ENCODE peak calls at places on chromosomes 7 and 10, in eight cellular contexts. One of them, this sample, is unnamed.

GRCh38 chr7:47418910-47419309 is 163.0 kb downstream of the TNS3 start:
- DNase-seq in body of pancreas: peak
- DNase-seq in ovary: no peak
- DNase-seq in heart left ventricle: no peak
- DNase-seq in HCT116: no peak
- DNase-seq in suprapubic skin: peak
- DNase-seq in tibial nerve: no peak
- DNase-seq in testis: no peak
- DNase-seq in this sample: no peak

GRCh38 chr10:118669020-118669766 is 73.7 kb upstream of the PRLHR start:
- DNase-seq in body of pancreas: peak
- DNase-seq in ovary: no peak
- DNase-seq in heart left ventricle: no peak
- DNase-seq in HCT116: no peak
- DNase-seq in suprapubic skin: peak
- DNase-seq in tibial nerve: peak
- DNase-seq in testis: peak
- DNase-seq in this sample: no peak

GRCh38 chr10:3424102-3424803 is 251.7 kb upstream of the PITRM1 start:
- DNase-seq in body of pancreas: no peak
- DNase-seq in ovary: no peak
- DNase-seq in heart left ventricle: peak
- DNase-seq in HCT116: peak
- DNase-seq in suprapubic skin: peak
- DNase-seq in tibial nerve: no peak
- DNase-seq in testis: no peak
- DNase-seq in this sample: no peak

GRCh38 chr10:93541402-93542357 is 24.8 kb upstream of the FFAR4 start:
- DNase-seq in body of pancreas: peak
- DNase-seq in ovary: no peak
- DNase-seq in heart left ventricle: peak
- DNase-seq in HCT116: peak
- DNase-seq in suprapubic skin: no peak
- DNase-seq in tibial nerve: peak
- DNase-seq in testis: peak
- DNase-seq in this sample: peak

GRCh38 chr7:46811529-46811928 is 770.4 kb downstream of the TNS3 start:
- DNase-seq in body of pancreas: no peak
- DNase-seq in ovary: peak
- DNase-seq in heart left ventricle: peak
- DNase-seq in HCT116: no peak
- DNase-seq in suprapubic skin: no peak
- DNase-seq in tibial nerve: peak
- DNase-seq in testis: peak
- DNase-seq in this sample: no peak

GRCh38 chr10:27893320-27894014 is 105.4 kb downstream of the ODAD2 start:
- DNase-seq in body of pancreas: no peak
- DNase-seq in ovary: no peak
- DNase-seq in heart left ventricle: no peak
- DNase-seq in HCT116: peak
- DNase-seq in suprapubic skin: no peak
- DNase-seq in tibial nerve: no peak
- DNase-seq in testis: no peak
- DNase-seq in this sample: no peak

GRCh38 chr7:127287133-127287532 is 34.4 kb upstream of the GRM8 start:
- DNase-seq in body of pancreas: no peak
- DNase-seq in ovary: no peak
- DNase-seq in heart left ventricle: no peak
- DNase-seq in HCT116: no peak
- DNase-seq in suprapubic skin: no peak
- DNase-seq in tibial nerve: no peak
- DNase-seq in testis: no peak
- DNase-seq in this sample: no peak

GRCh38 chr7:13920053-13920697 is 69.3 kb downstream of the ETV1 start:
- DNase-seq in body of pancreas: no peak
- DNase-seq in ovary: no peak
- DNase-seq in heart left ventricle: no peak
- DNase-seq in HCT116: peak
- DNase-seq in suprapubic skin: no peak
- DNase-seq in tibial nerve: peak
- DNase-seq in testis: no peak
- DNase-seq in this sample: no peak

GRCh38 chr10:115432188-115432819 is 339.1 kb downstream of the ATRNL1 start:
- DNase-seq in body of pancreas: no peak
- DNase-seq in ovary: no peak
- DNase-seq in heart left ventricle: no peak
- DNase-seq in HCT116: peak
- DNase-seq in suprapubic skin: no peak
- DNase-seq in tibial nerve: no peak
- DNase-seq in testis: no peak
- DNase-seq in this sample: no peak

GRCh38 chr10:108735380-108735779 is 1187.9 kb downstream of the XPNPEP1 start:
- DNase-seq in body of pancreas: no peak
- DNase-seq in ovary: no peak
- DNase-seq in heart left ventricle: no peak
- DNase-seq in HCT116: no peak
- DNase-seq in suprapubic skin: no peak
- DNase-seq in tibial nerve: no peak
- DNase-seq in testis: no peak
- DNase-seq in this sample: no peak

GRCh38 chr10:87705339-87705738 is 45.7 kb downstream of the PAPSS2 start:
- DNase-seq in body of pancreas: no peak
- DNase-seq in ovary: no peak
- DNase-seq in heart left ventricle: no peak
- DNase-seq in HCT116: no peak
- DNase-seq in suprapubic skin: no peak
- DNase-seq in tibial nerve: no peak
- DNase-seq in testis: no peak
- DNase-seq in this sample: no peak

GRCh38 chr7:117590191-117590590 is 110.4 kb downstream of the CFTR start:
- DNase-seq in body of pancreas: no peak
- DNase-seq in ovary: no peak
- DNase-seq in heart left ventricle: no peak
- DNase-seq in HCT116: no peak
- DNase-seq in suprapubic skin: no peak
- DNase-seq in tibial nerve: no peak
- DNase-seq in testis: no peak
- DNase-seq in this sample: no peak

GRCh38 chr7:117587931-117588330 is 108.1 kb downstream of the CFTR start:
- DNase-seq in body of pancreas: no peak
- DNase-seq in ovary: no peak
- DNase-seq in heart left ventricle: no peak
- DNase-seq in HCT116: no peak
- DNase-seq in suprapubic skin: no peak
- DNase-seq in tibial nerve: no peak
- DNase-seq in testis: no peak
- DNase-seq in this sample: no peak

GRCh38 chr7:117592011-117592635 is 112.3 kb downstream of the CFTR start:
- DNase-seq in body of pancreas: no peak
- DNase-seq in ovary: no peak
- DNase-seq in heart left ventricle: no peak
- DNase-seq in HCT116: no peak
- DNase-seq in suprapubic skin: no peak
- DNase-seq in tibial nerve: no peak
- DNase-seq in testis: no peak
- DNase-seq in this sample: no peak

DNA sequence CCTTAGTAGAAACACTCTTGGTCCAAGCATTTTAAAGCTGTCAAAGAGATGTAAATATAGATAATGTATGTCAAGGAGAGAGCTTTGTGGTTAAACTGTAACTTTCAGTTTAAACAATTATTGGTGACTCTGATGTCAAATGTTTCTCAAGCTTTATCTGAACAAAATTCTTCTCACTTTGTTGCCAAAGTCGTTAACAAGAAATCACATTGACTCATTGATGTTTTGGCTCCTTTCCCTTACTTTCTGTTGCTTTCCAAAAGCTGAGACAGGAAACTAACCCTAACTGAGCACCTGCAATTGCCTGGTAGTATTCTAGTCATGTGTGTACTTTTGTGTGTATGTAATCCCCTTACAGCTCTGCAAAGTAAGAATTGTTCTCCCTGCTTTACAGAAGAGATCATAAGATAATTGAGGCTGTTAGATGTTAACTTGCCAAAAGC is 108.5 kb downstream of the CFTR start:
- DNase-seq in body of pancreas: no peak
- DNase-seq in ovary: no peak
- DNase-seq in heart left ventricle: no peak
- DNase-seq in HCT116: no peak
- DNase-seq in suprapubic skin: no peak
- DNase-seq in tibial nerve: no peak
- DNase-seq in testis: no peak
- DNase-seq in this sample: no peak
- TF ChIP-seq POLR2A in body of pancreas: no peak
- TF ChIP-seq POLR2A in ovary: no peak
- TF ChIP-seq POLR2A in heart left ventricle: no peak
- TF ChIP-seq POLR2A in HCT116: no peak
- TF ChIP-seq POLR2A in suprapubic skin: no peak
- TF ChIP-seq POLR2A in tibial nerve: no peak
- TF ChIP-seq POLR2A in testis: no peak
- TF ChIP-seq POLR2A in this sample: no peak

GRCh38 chr7:150417239-150417638 is 33.2 kb upstream of the GIMAP8 start:
- DNase-seq in body of pancreas: peak
- DNase-seq in ovary: no peak
- DNase-seq in heart left ventricle: no peak
- DNase-seq in HCT116: no peak
- DNase-seq in suprapubic skin: peak
- DNase-seq in tibial nerve: no peak
- DNase-seq in testis: no peak
- DNase-seq in this sample: no peak

GRCh38 chr7:150420242-150420641 is 30.2 kb upstream of the GIMAP8 start:
- DNase-seq in body of pancreas: peak
- DNase-seq in ovary: no peak
- DNase-seq in heart left ventricle: no peak
- DNase-seq in HCT116: no peak
- DNase-seq in suprapubic skin: no peak
- DNase-seq in tibial nerve: no peak
- DNase-seq in testis: peak
- DNase-seq in this sample: no peak

GRCh38 chr7:150415161-150416160 is 35.0 kb upstream of the GIMAP8 start:
- DNase-seq in body of pancreas: peak
- DNase-seq in ovary: no peak
- DNase-seq in heart left ventricle: no peak
- DNase-seq in HCT116: no peak
- DNase-seq in suprapubic skin: peak
- DNase-seq in tibial nerve: no peak
- DNase-seq in testis: no peak
- DNase-seq in this sample: no peak

GRCh38 chr7:150420987-150421674 is 29.3 kb upstream of the GIMAP8 start:
- DNase-seq in body of pancreas: peak
- DNase-seq in ovary: peak
- DNase-seq in heart left ventricle: peak
- DNase-seq in HCT116: peak
- DNase-seq in suprapubic skin: peak
- DNase-seq in tibial nerve: peak
- DNase-seq in testis: peak
- DNase-seq in this sample: peak

GRCh38 chr7:150417863-150418262 is 32.6 kb upstream of the GIMAP8 start:
- DNase-seq in body of pancreas: peak
- DNase-seq in ovary: no peak
- DNase-seq in heart left ventricle: no peak
- DNase-seq in HCT116: no peak
- DNase-seq in suprapubic skin: peak
- DNase-seq in tibial nerve: no peak
- DNase-seq in testis: peak
- DNase-seq in this sample: peak
- TF ChIP-seq CTCF in body of pancreas: no peak
- TF ChIP-seq CTCF in ovary: no peak
- TF ChIP-seq CTCF in heart left ventricle: no peak
- TF ChIP-seq CTCF in HCT116: peak
- TF ChIP-seq CTCF in suprapubic skin: no peak
- TF ChIP-seq CTCF in tibial nerve: no peak
- TF ChIP-seq CTCF in testis: no peak
- TF ChIP-seq CTCF in this sample: no peak

GRCh38 chr10:102432162-102432950 is at the start of gene CUEDC2:
- DNase-seq in body of pancreas: peak
- DNase-seq in ovary: peak
- DNase-seq in heart left ventricle: peak
- DNase-seq in HCT116: peak
- DNase-seq in suprapubic skin: peak
- DNase-seq in tibial nerve: peak
- DNase-seq in testis: peak
- DNase-seq in this sample: peak
- TF ChIP-seq POLR2A in body of pancreas: peak
- TF ChIP-seq POLR2A in ovary: no peak
- TF ChIP-seq POLR2A in heart left ventricle: no peak
- TF ChIP-seq POLR2A in HCT116: peak
- TF ChIP-seq POLR2A in suprapubic skin: no peak
- TF ChIP-seq POLR2A in tibial nerve: peak
- TF ChIP-seq POLR2A in testis: no peak
- TF ChIP-seq POLR2A in this sample: peak

GRCh38 chr10:49282879-49283321 is 16.1 kb upstream of the C10orf71 start:
- DNase-seq in body of pancreas: no peak
- DNase-seq in ovary: no peak
- DNase-seq in heart left ventricle: no peak
- DNase-seq in HCT116: no peak
- DNase-seq in suprapubic skin: peak
- DNase-seq in tibial nerve: no peak
- DNase-seq in testis: no peak
- DNase-seq in this sample: no peak

GRCh38 chr10:49280001-49280408 is 19.0 kb upstream of the C10orf71 start:
- DNase-seq in body of pancreas: no peak
- DNase-seq in ovary: no peak
- DNase-seq in heart left ventricle: no peak
- DNase-seq in HCT116: no peak
- DNase-seq in suprapubic skin: peak
- DNase-seq in tibial nerve: no peak
- DNase-seq in testis: no peak
- DNase-seq in this sample: no peak

GRCh38 chr10:49283491-49283890 is 15.5 kb upstream of the C10orf71 start:
- DNase-seq in body of pancreas: no peak
- DNase-seq in ovary: no peak
- DNase-seq in heart left ventricle: no peak
- DNase-seq in HCT116: no peak
- DNase-seq in suprapubic skin: peak
- DNase-seq in tibial nerve: no peak
- DNase-seq in testis: no peak
- DNase-seq in this sample: no peak

GRCh38 chr10:49282306-49282705 is 16.7 kb upstream of the C10orf71 start:
- DNase-seq in body of pancreas: no peak
- DNase-seq in ovary: no peak
- DNase-seq in heart left ventricle: no peak
- DNase-seq in HCT116: no peak
- DNase-seq in suprapubic skin: peak
- DNase-seq in tibial nerve: no peak
- DNase-seq in testis: no peak
- DNase-seq in this sample: no peak

GRCh38 chr10:49281461-49281860 is 17.5 kb upstream of the C10orf71 start:
- DNase-seq in body of pancreas: no peak
- DNase-seq in ovary: no peak
- DNase-seq in heart left ventricle: no peak
- DNase-seq in HCT116: no peak
- DNase-seq in suprapubic skin: peak
- DNase-seq in tibial nerve: no peak
- DNase-seq in testis: peak
- DNase-seq in this sample: no peak
- TF ChIP-seq CTCF in body of pancreas: no peak
- TF ChIP-seq CTCF in ovary: no peak
- TF ChIP-seq CTCF in heart left ventricle: peak
- TF ChIP-seq CTCF in HCT116: peak
- TF ChIP-seq CTCF in suprapubic skin: no peak
- TF ChIP-seq CTCF in tibial nerve: no peak
- TF ChIP-seq CTCF in testis: no peak
- TF ChIP-seq CTCF in this sample: no peak

This sample was measured in Peyer's patch.